ENCODE peak calls at places on chromosomes 3 and 15, in eight cellular contexts. J, S, Z, C, H, I, K and B are unnamed samples.

GRCh38 chr3:84946240-84946639 is 12.5 kb upstream of the CADM2 start:
- DNase-seq in J (no peak), S (peak), Z (no peak), C (no peak), H (no peak), I (peak), K (no peak), B (peak)

GRCh38 chr3:132180337-132180791 is 136.8 kb upstream of the ACP3 start:
- DNase-seq in J (no peak), S (peak), Z (peak), C (peak), H (no peak), I (peak), K (peak), B (peak)

GRCh38 chr3:37816271-37816670 is 45.4 kb upstream of the CTDSPL start:
- DNase-seq in J (no peak), S (no peak), Z (no peak), C (no peak), H (no peak), I (no peak), K (no peak), B (peak)

GRCh38 chr15:33700695-33701303 is 267.5 kb upstream of the CHRM5 start:
- DNase-seq in J (peak), S (peak), Z (peak), C (peak), H (peak), I (peak), K (peak), B (peak)

GRCh38 chr3:60431599-60431958 is 819.7 kb downstream of the FHIT start:
- DNase-seq in J (no peak), S (peak), Z (no peak), C (no peak), H (no peak), I (no peak), K (no peak), B (peak)

GRCh38 chr15:50940506-50940905 is 32.0 kb downstream of the AP4E1 start:
- DNase-seq in J (no peak), S (no peak), Z (peak), C (no peak), H (no peak), I (no peak), K (no peak), B (no peak)

GRCh38 chr15:75775296-75776074 is 62.8 kb upstream of the CSPG4 start:
- DNase-seq in J (no peak), S (no peak), Z (no peak), C (no peak), H (no peak), I (no peak), K (peak), B (peak)

GRCh38 chr3:153043729-153044314 is 118.2 kb upstream of the RAP2B start:
- DNase-seq in J (no peak), S (no peak), Z (no peak), C (no peak), H (no peak), I (peak), K (no peak), B (no peak)

GRCh38 chr15:75307778-75308390 is 25.2 kb downstream of the GOLGA6D start:
- DNase-seq in J (no peak), S (peak), Z (no peak), C (no peak), H (peak), I (peak), K (peak), B (peak)

GRCh38 chr3:193556841-193557240 is 2.1 kb upstream of the ATP13A4 start:
- DNase-seq in J (no peak), S (no peak), Z (no peak), C (no peak), H (no peak), I (no peak), K (no peak), B (no peak)

GRCh38 chr3:43477600-43477999 is 144.2 kb downstream of the ANO10 start:
- DNase-seq in J (peak), S (no peak), Z (no peak), C (no peak), H (peak), I (no peak), K (no peak), B (no peak)

GRCh38 chr15:94610069-94610863 is 378.9 kb downstream of the MCTP2 start:
- DNase-seq in J (no peak), S (peak), Z (no peak), C (no peak), H (no peak), I (no peak), K (no peak), B (no peak)